ENCODE peak calls at places on chromosomes 4 and X, in nine cellular contexts. V is cardiac muscle cell, O is OCI-LY7, X is GM12865, D is fibroblast of mammary gland, G is GM23338, P is mesenchymal stem cell, T is right cardiac atrium, K is thoracic aorta. L is an unnamed sample.

GRCh38 chr4:5712517-5712916 is 1.5 kb downstream of the EVC start:
- DNase-seq in V (no peak), O (no peak), X (peak), D (peak), G (no peak), P (peak), T (no peak), K (no peak), L (no peak)

GRCh38 chrX:48676106-48676892 is 7.3 kb upstream of the WAS start:
- DNase-seq in V (peak), O (peak), X (peak), D (peak), G (peak), P (peak), T (peak), K (peak), L (peak)

GRCh38 chrX:64394874-64395567 is at the start of gene MTMR8:
- DNase-seq in V (peak), O (peak), X (peak), D (peak), G (peak), P (peak), T (peak), K (peak), L (peak)

GRCh38 chr4:111838406-111838930 is 306.8 kb upstream of the FAM241A start:
- DNase-seq in V (no peak), O (no peak), X (peak), D (no peak), G (no peak), P (no peak), T (no peak), K (no peak), L (no peak)

GRCh38 chrX:150566734-150567182 is 1.7 kb upstream of the MTM1 start:
- DNase-seq in V (no peak), O (no peak), X (no peak), D (no peak), G (peak), P (no peak), T (no peak), K (no peak), L (no peak)

GRCh38 chrX:84932814-84933213 is 70.9 kb upstream of the APOOL start:
- DNase-seq in V (no peak), O (no peak), X (no peak), D (no peak), G (no peak), P (no peak), T (no peak), K (no peak), L (no peak)

GRCh38 chrX:28126886-28127285 is 145.6 kb upstream of the DCAF8L1 start:
- DNase-seq in V (no peak), O (no peak), X (no peak), D (no peak), G (peak), P (no peak), T (no peak), K (no peak), L (no peak)

GRCh38 chrX:98194036-98194435 is 1310.3 kb downstream of the RPA4 start:
- DNase-seq in V (no peak), O (peak), X (no peak), D (no peak), G (no peak), P (no peak), T (no peak), K (no peak), L (no peak)

GRCh38 chr4:184433258-184433892 is 41.0 kb downstream of the IRF2 start:
- DNase-seq in V (no peak), O (no peak), X (no peak), D (peak), G (no peak), P (no peak), T (no peak), K (no peak), L (no peak)

GRCh38 chrX:109709129-109709631 is 23.9 kb downstream of the ACSL4 start:
- DNase-seq in V (no peak), O (peak), X (peak), D (peak), G (peak), P (peak), T (no peak), K (no peak), L (no peak)

GRCh38 chr4:147103403-147103946 is 157.8 kb upstream of the TTC29 start:
- DNase-seq in V (peak), O (no peak), X (no peak), D (peak), G (no peak), P (peak), T (peak), K (peak), L (peak)

GRCh38 chrX:48071064-48071985 is at the start of gene ZNF630:
- DNase-seq in V (peak), O (peak), X (peak), D (peak), G (peak), P (peak), T (peak), K (peak), L (peak)

GRCh38 chr4:17189322-17189721 is 290.9 kb upstream of the LDB2 start:
- DNase-seq in V (no peak), O (no peak), X (no peak), D (peak), G (no peak), P (peak), T (no peak), K (no peak), L (no peak)

GRCh38 chr4:8911311-8912088 is 39.9 kb upstream of the HMX1 start:
- DNase-seq in V (no peak), O (no peak), X (no peak), D (peak), G (no peak), P (no peak), T (no peak), K (no peak), L (no peak)

GRCh38 chr4:118783887-118784286 is 52.0 kb downstream of the SEC24D start:
- DNase-seq in V (no peak), O (no peak), X (no peak), D (peak), G (no peak), P (no peak), T (no peak), K (no peak), L (no peak)

GRCh38 chrX:41921492-41922124 is 1.7 kb downstream of the CASK start:
- DNase-seq in V (no peak), O (peak), X (peak), D (peak), G (no peak), P (peak), T (no peak), K (no peak), L (no peak)

GRCh38 chrX:3232262-3232950 is 114.0 kb downstream of the MXRA5 start:
- DNase-seq in V (no peak), O (no peak), X (no peak), D (peak), G (no peak), P (peak), T (no peak), K (no peak), L (no peak)

GRCh38 chr4:86132459-86132858 is 227.4 kb downstream of the MAPK10 start:
- DNase-seq in V (no peak), O (no peak), X (no peak), D (no peak), G (no peak), P (no peak), T (no peak), K (no peak), L (no peak)

GRCh38 chrX:8235026-8235425 is 64.0 kb upstream of the VCX2 start:
- DNase-seq in V (no peak), O (no peak), X (no peak), D (peak), G (no peak), P (no peak), T (no peak), K (no peak), L (no peak)

GRCh38 chrX:55489315-55490009 is at the start of gene USP51:
- DNase-seq in V (peak), O (peak), X (peak), D (peak), G (peak), P (peak), T (peak), K (no peak), L (peak)

GRCh38 chr4:2408401-2408958 is 10.0 kb downstream of the ZFYVE28 start:
- DNase-seq in V (no peak), O (peak), X (peak), D (no peak), G (peak), P (no peak), T (no peak), K (no peak), L (no peak)

GRCh38 chrX:123340691-123341090 is 156.6 kb downstream of the GRIA3 start:
- DNase-seq in V (no peak), O (no peak), X (no peak), D (peak), G (no peak), P (peak), T (no peak), K (no peak), L (no peak)

GRCh38 chr4:6253961-6254360 is 15.7 kb upstream of the WFS1 start:
- DNase-seq in V (no peak), O (no peak), X (no peak), D (no peak), G (no peak), P (no peak), T (no peak), K (no peak), L (no peak)

GRCh38 chr4:13492752-13493151 is 8.6 kb upstream of the RAB28 start:
- DNase-seq in V (no peak), O (no peak), X (no peak), D (no peak), G (no peak), P (no peak), T (no peak), K (no peak), L (no peak)

GRCh38 chr4:183098080-183098722 is 856 bp upstream of the WWC2 start:
- DNase-seq in V (peak), O (no peak), X (peak), D (peak), G (peak), P (peak), T (peak), K (no peak), L (no peak)

GRCh38 chrX:43813898-43814297 is 68.4 kb downstream of the MAOB start:
- DNase-seq in V (peak), O (no peak), X (no peak), D (peak), G (peak), P (no peak), T (no peak), K (no peak), L (no peak)

GRCh38 chr4:120331486-120332281 is 265.0 kb upstream of the MAD2L1 start:
- DNase-seq in V (no peak), O (no peak), X (no peak), D (peak), G (no peak), P (peak), T (no peak), K (no peak), L (no peak)

GRCh38 chr4:119212964-119213606 is 572 bp downstream of the USP53 start:
- DNase-seq in V (peak), O (peak), X (peak), D (peak), G (peak), P (peak), T (peak), K (peak), L (peak)

GRCh38 chrX:2397648-2398340 is 103.0 kb downstream of the DHRSX start:
- DNase-seq in V (no peak), O (no peak), X (no peak), D (peak), G (no peak), P (peak), T (no peak), K (no peak), L (no peak)

GRCh38 chrX:140817943-140818342 is 108.4 kb downstream of the LINC00632 start:
- DNase-seq in V (peak), O (peak), X (peak), D (peak), G (peak), P (peak), T (no peak), K (no peak), L (no peak)

GRCh38 chr4:2083826-2084160 is 24.7 kb downstream of the NAT8L start:
- DNase-seq in V (no peak), O (no peak), X (no peak), D (no peak), G (no peak), P (no peak), T (no peak), K (no peak), L (no peak)

GRCh38 chrX:121365572-121366161 is 318.3 kb downstream of the GLUD2 start:
- DNase-seq in V (no peak), O (peak), X (peak), D (no peak), G (no peak), P (no peak), T (no peak), K (no peak), L (no peak)

GRCh38 chrX:104432321-104432720 is 133.7 kb upstream of the IL1RAPL2 start:
- DNase-seq in V (no peak), O (no peak), X (no peak), D (no peak), G (no peak), P (no peak), T (no peak), K (no peak), L (no peak)

GRCh38 chrX:124217289-124218251 is 114.9 kb upstream of the TEX13D start:
- DNase-seq in V (no peak), O (peak), X (peak), D (no peak), G (peak), P (peak), T (no peak), K (no peak), L (no peak)

GRCh38 chr4:155073852-155074251 is 134.6 kb upstream of the NPY2R start:
- DNase-seq in V (no peak), O (no peak), X (no peak), D (no peak), G (no peak), P (no peak), T (no peak), K (no peak), L (no peak)

GRCh38 chr4:53714377-53715140 is 123.3 kb upstream of the LNX1 start:
- DNase-seq in V (no peak), O (no peak), X (no peak), D (peak), G (no peak), P (no peak), T (no peak), K (no peak), L (no peak)

GRCh38 chr4:70778888-70779422 is 57.2 kb downstream of the RUFY3 start:
- DNase-seq in V (peak), O (no peak), X (no peak), D (peak), G (no peak), P (peak), T (no peak), K (no peak), L (no peak)

GRCh38 chrX:152108527-152108926 is 29.9 kb downstream of the MAGEA10 start:
- DNase-seq in V (no peak), O (no peak), X (no peak), D (no peak), G (no peak), P (no peak), T (no peak), K (no peak), L (no peak)

GRCh38 chr4:137519406-137519805 is 12.9 kb downstream of the PCDH18 start:
- DNase-seq in V (no peak), O (no peak), X (no peak), D (peak), G (no peak), P (no peak), T (no peak), K (no peak), L (no peak)
- H3K4me3 ChIP-seq in V (no peak), O (no peak), X (no peak), D (no peak), G (no peak), P (no peak), T (no peak), K (peak), L (no peak)

DNA sequence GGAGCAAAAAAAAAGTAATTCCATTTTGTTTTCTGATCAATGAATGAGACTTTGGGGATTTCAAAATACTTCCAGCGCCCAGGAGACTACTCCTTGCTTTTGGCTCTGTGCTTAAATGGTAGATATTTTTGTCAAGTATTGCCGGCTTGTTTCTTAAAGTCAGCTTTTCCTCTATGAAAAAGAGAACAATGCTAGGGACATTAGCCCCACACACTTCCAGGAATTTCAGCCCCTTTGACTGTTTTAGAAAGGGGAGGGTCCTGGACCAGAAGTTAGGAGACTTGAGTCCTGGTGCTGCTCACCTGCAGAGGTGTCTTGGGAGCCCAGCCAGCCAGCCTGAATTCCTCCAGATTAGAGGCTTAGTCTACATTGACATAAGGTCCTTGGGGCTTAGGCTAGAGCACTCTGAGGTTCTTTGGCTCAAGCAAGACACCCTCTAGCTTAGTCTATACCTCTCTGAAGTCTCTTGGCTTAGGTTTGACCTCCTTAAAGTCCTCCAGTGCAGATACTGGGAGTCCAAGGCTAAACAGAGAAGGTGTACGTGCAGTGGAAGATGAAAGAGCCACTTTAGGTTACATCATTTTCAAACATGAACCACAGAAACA is 1.6 kb upstream of the SETD7 start:
- DNase-seq in V (no peak), O (peak), X (no peak), D (no peak), G (peak), P (no peak), T (peak), K (no peak), L (no peak)
- H3K4me3 ChIP-seq in V (peak), O (peak), X (no peak), D (peak), G (peak), P (no peak), T (peak), K (peak), L (peak)

GRCh38 chr4:169663894-169664293 is 43.5 kb downstream of the CLCN3 start:
- DNase-seq in V (no peak), O (no peak), X (no peak), D (peak), G (no peak), P (no peak), T (no peak), K (no peak), L (no peak)
- H3K4me3 ChIP-seq in V (no peak), O (no peak), X (no peak), D (no peak), G (no peak), P (no peak), T (no peak), K (no peak), L (no peak)

DNA sequence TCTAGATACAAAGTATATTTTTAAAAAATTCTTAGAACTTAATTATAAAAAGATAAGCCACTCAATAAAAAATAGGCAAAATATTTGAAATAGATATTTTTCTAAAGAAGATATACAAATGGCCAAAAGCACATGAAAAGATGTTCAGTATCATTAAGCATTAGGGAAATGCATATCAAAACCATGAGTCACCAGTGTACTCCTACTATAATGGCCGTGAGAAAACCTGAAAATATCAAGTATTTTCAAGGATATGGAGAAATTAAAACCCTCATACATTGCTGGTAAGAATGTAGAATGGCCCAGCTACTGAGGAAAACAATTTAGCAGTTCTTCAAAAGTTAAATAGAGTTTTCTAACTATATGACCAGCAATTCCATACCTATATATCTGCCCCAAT is 337.9 kb downstream of the CAMK2D start:
- DNase-seq in V (no peak), O (no peak), X (no peak), D (peak), G (no peak), P (peak), T (no peak), K (no peak), L (no peak)
- H3K4me3 ChIP-seq in V (no peak), O (no peak), X (no peak), D (no peak), G (no peak), P (no peak), T (no peak), K (no peak), L (no peak)

GRCh38 chr4:185532327-185532726 is 3.0 kb downstream of the PDLIM3 start:
- DNase-seq in V (no peak), O (no peak), X (no peak), D (no peak), G (no peak), P (no peak), T (peak), K (no peak), L (no peak)
- H3K4me3 ChIP-seq in V (no peak), O (no peak), X (no peak), D (no peak), G (no peak), P (no peak), T (peak), K (peak), L (peak)

DNA sequence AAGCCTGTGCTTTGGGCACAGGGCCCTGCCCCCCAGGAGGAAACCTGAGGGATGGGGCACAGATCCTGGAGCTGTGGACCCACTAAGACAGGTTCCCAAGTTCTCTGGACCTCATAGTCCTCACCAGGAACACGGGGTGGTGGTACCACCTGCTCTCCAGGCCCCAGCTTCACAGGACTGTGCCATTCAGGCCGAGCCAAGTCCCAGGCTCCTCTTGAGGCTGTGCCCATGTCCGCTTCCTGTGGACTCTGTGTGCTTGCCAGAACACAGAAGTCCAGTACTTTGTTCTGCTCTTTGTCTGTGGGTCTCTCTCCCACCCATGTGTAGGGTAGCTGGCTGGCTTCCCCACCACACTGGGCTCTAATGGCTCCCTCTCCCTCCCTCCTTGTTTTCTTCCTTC is 104.5 kb upstream of the PSAPL1 start:
- DNase-seq in V (no peak), O (no peak), X (no peak), D (no peak), G (no peak), P (no peak), T (no peak), K (no peak), L (no peak)
- H3K4me3 ChIP-seq in V (no peak), O (peak), X (no peak), D (no peak), G (no peak), P (no peak), T (no peak), K (no peak), L (no peak)